ENCODE peak calls at places on chromosomes 12 and 14, in four cellular contexts. E is uterus, J is tibial nerve, Y is suprapubic skin. P is an unnamed sample.

GRCh38 chr14:72610096-72610830 is 283.6 kb downstream of the DPF3 start:
- DNase-seq in E (no peak), J (no peak), Y (peak; percentile 60), P (no peak)

GRCh38 chr12:41512531-41512930 is 324.4 kb downstream of the PDZRN4 start:
- DNase-seq in E (peak; percentile 13), J (no peak), Y (no peak), P (no peak)

GRCh38 chr14:63727231-63727735 is 582 bp downstream of the SGPP1 start:
- DNase-seq in E (peak; percentile 29), J (no peak), Y (no peak), P (no peak)

GRCh38 chr12:10454531-10454930 is 1.4 kb upstream of the KLRC1 start:
- DNase-seq in E (no peak), J (no peak), Y (no peak), P (no peak)

GRCh38 chr12:52847335-52848102 is 1.3 kb downstream of the KRT78 start:
- DNase-seq in E (no peak), J (no peak), Y (no peak), P (no peak)

GRCh38 chr12:507261-507853 is 47.6 kb downstream of the B4GALNT3 start:
- DNase-seq in E (no peak), J (no peak), Y (no peak), P (no peak)

GRCh38 chr14:49857427-49858003 is 4.9 kb upstream of the NEMF start:
- DNase-seq in E (no peak), J (no peak), Y (no peak), P (no peak)

GRCh38 chr12:47410383-47410782 is 295.4 kb downstream of the RPAP3 start:
- DNase-seq in E (no peak), J (no peak), Y (no peak), P (no peak)

GRCh38 chr12:2490746-2491145 is 304.0 kb upstream of the FKBP4 start:
- DNase-seq in E (no peak), J (no peak), Y (no peak), P (no peak)

GRCh38 chr12:37543131-37543965 is 773.2 kb upstream of the ALG10B start:
- DNase-seq in E (no peak), J (no peak), Y (no peak), P (no peak)

GRCh38 chr12:107684029-107684790 is 1.4 kb upstream of the PWP1 start:
- DNase-seq in E (no peak), J (no peak), Y (no peak), P (no peak)

GRCh38 chr12:107681455-107681835 is 4.2 kb upstream of the PWP1 start:
- DNase-seq in E (no peak), J (no peak), Y (no peak), P (no peak)

GRCh38 chr12:107684990-107685359 is 624 bp upstream of the PWP1 start:
- DNase-seq in E (no peak), J (no peak), Y (no peak), P (no peak)

GRCh38 chr12:107681836-107682820 is 3.5 kb upstream of the PWP1 start:
- DNase-seq in E (no peak), J (no peak), Y (no peak), P (no peak)

DNA sequence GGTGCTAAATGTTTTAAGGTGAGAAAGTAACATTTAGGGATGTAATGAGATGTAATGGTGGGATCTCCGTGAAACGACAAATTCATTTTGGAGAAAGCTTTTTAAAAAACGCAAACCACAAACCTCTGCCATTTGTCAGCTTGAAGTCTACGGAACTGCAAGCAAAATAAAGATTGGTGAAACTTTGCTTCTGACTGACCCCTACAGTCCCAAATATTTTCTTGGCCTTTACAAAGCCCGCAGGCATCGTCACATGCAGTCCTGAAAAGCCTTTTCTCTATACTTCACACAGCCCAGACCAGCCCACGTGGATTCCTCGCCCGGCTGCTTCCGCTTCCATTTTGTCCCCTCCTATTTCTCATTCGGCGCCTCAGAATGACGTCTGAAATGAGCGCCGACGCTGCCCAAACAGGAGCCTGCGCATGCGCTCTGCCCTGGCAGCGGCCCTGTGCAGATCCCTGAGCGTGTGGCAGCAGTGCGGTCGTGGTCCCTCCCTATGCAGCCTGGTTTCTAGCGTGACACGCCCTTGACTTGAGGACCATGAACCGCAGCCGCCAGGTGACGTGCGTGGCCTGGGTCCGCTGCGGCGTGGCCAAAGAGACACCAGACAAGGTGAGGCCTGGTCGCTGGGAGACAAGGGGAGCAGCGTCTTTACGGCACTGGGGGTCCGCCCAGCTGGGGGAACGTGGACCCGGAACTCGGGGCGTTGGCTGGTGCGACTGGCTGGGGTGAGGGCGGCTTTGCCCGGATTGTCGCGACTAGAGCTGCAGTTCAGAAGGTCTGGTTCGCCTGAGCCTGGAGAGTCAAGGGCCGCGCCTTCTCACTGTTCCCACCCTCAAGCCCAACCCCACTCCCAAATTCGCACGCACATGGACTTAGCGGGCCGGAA is at the start of gene PWP1:
- DNase-seq in E (peak; percentile 91), J (peak; percentile 95), Y (peak; percentile 93), P (peak; percentile 91)
- TF ChIP-seq POLR2A in E (peak; percentile 60), J (peak; percentile 56), Y (no peak), P (no peak)

GRCh38 chr12:132141976-132142678 is 2.0 kb downstream of the DDX51 start:
- DNase-seq in E (peak; percentile 14), J (no peak), Y (peak; percentile 73), P (no peak)
- H3K4me3 ChIP-seq in E (no peak overlapping the region), J (peak overlapping the region; percentile 99), Y (no peak overlapping the region), P (no peak overlapping the region)

GRCh38 chr14:69895109-69895508 is 15.9 kb downstream of the SMOC1 start:
- DNase-seq in E (no peak), J (no peak), Y (no peak), P (no peak)

GRCh38 chr14:69887740-69888657 is 8.8 kb downstream of the SMOC1 start:
- DNase-seq in E (no peak), J (no peak), Y (no peak), P (no peak)

GRCh38 chr14:69886843-69887242 is 7.6 kb downstream of the SMOC1 start:
- DNase-seq in E (no peak), J (no peak), Y (no peak), P (no peak)

GRCh38 chr14:69896080-69896479 is 16.9 kb downstream of the SMOC1 start:
- DNase-seq in E (no peak), J (no peak), Y (no peak), P (no peak)

DNA sequence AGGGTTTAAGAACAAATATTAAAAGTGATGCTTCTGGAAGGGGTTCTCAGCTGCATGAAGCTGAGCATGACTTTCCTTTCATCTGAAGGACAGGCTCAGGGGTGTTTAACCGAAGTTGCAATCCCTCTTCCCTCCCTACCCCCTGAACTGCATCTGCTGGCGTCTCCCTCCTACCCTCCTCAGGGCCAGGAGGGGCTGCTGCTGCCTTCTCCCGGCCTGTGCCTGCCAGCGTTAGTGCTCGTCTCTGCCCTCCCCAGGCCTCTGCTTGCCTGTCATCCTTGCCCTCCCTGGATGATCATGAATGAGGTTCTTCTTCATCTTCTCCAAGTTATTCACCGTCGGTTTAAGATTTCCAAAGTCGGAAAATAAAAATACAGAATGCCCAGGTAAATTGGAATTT is 12.2 kb downstream of the SMOC1 start:
- DNase-seq in E (no peak), J (no peak), Y (no peak), P (no peak)
- TF ChIP-seq CTCF in E (no peak), J (no peak), Y (no peak), P (no peak)

GRCh38 chr14:96364911-96365310 is 1.6 kb downstream of the GSKIP start:
- DNase-seq in E (no peak), J (no peak), Y (no peak), P (no peak)

GRCh38 chr14:96359959-96360358 is 3.2 kb downstream of the ATG2B start:
- DNase-seq in E (no peak), J (no peak), Y (no peak), P (no peak)

GRCh38 chr14:96362071-96362964 is 823 bp downstream of the ATG2B start:
- DNase-seq in E (peak; percentile 31), J (peak; percentile 19), Y (no peak), P (no peak)

GRCh38 chr14:96363751-96364336 is 518 bp downstream of the GSKIP start:
- DNase-seq in E (peak; percentile 19), J (peak; percentile 7), Y (no peak), P (peak; percentile 85)

GRCh38 chr14:96362965-96363750 is at the start of the genes ATG2B and GSKIP:
- DNase-seq in E (peak; percentile 90), J (peak; percentile 89), Y (peak; percentile 94), P (peak; percentile 91)
- TF ChIP-seq POLR2A in E (peak; percentile 60), J (peak; percentile 46), Y (no peak), P (no peak)

GRCh38 chr12:6386038-6386437 is 2.1 kb downstream of the LTBR start:
- DNase-seq in E (no peak), J (no peak), Y (no peak), P (no peak)
- H3K4me3 ChIP-seq in E (no peak overlapping the region), J (no peak overlapping the region), Y (no peak overlapping the region), P (no peak overlapping the region)

DNA sequence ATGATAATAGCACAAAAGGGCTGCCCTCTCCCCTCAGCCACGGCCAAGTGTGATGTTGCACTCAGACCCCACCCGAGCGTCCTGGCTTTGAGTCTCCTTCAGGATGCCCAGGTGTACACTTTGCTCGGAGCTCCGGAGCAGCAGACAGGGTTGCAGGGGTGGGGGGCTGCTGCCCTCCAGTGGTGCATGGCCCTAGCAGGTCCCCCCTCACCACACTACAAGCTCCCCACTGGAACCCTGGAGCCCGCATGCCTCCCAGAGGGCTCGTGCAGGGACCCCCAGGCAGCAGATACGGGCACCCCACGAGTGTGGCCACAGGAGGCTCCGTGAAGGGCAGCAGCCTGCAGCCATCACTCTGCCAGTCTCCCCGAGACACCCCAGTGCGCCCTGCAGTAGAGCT is 69.9 kb upstream of the C14orf180 start:
- DNase-seq in E (no peak), J (no peak), Y (no peak), P (no peak)
- TF ChIP-seq CTCF in E (no peak), J (no peak), Y (no peak), P (no peak)

GRCh38 chr12:96399919-96400630 is at the start of gene CDK17:
- DNase-seq in E (peak; percentile 87), J (peak; percentile 65), Y (peak; percentile 90), P (peak; percentile 96)
- TF ChIP-seq POLR2A in E (peak; percentile 71), J (peak; percentile 56), Y (peak; percentile 70), P (no peak)

GRCh38 chr14:105060751-105061427 is 4.3 kb downstream of the GPR132 start:
- DNase-seq in E (no peak), J (no peak), Y (no peak), P (no peak)

GRCh38 chr14:105059035-105059916 is 6.0 kb downstream of the GPR132 start:
- DNase-seq in E (no peak), J (no peak), Y (no peak), P (no peak)

GRCh38 chr14:105058521-105059034 is 6.7 kb downstream of the GPR132 start:
- DNase-seq in E (no peak), J (no peak), Y (no peak), P (no peak)

GRCh38 chr14:105061428-105062047 is 3.7 kb downstream of the GPR132 start:
- DNase-seq in E (no peak), J (no peak), Y (no peak), P (peak; percentile 89)

GRCh38 chr14:105059917-105060565 is 5.2 kb downstream of the GPR132 start:
- DNase-seq in E (no peak), J (no peak), Y (no peak), P (peak; percentile 83)
- H3K4me3 ChIP-seq in E (no peak overlapping the region), J (no peak overlapping the region), Y (no peak overlapping the region), P (no peak overlapping the region)